ENCODE peak calls at places on chromosomes 12 and 14, in five cellular contexts. One of them, this sample, is unnamed.

GRCh38 chr12:82910246-82910893 is 223.7 kb downstream of the TMTC2 start:
- DNase-seq in DND-41: no peak
- DNase-seq in PC-3: no peak
- DNase-seq in Karpas-422: no peak
- DNase-seq in GM12878: no peak
- DNase-seq in this sample: no peak

GRCh38 chr12:102806592-102806991 is 110.5 kb downstream of the PAH start:
- DNase-seq in DND-41: no peak
- DNase-seq in PC-3: no peak
- DNase-seq in Karpas-422: no peak
- DNase-seq in GM12878: no peak
- DNase-seq in this sample: no peak

GRCh38 chr12:90520002-90520734 is 434.8 kb downstream of the CCER1 start:
- DNase-seq in DND-41: no peak
- DNase-seq in PC-3: no peak
- DNase-seq in Karpas-422: no peak
- DNase-seq in GM12878: no peak
- DNase-seq in this sample: no peak

GRCh38 chr12:6570264-6570887 is 2.3 kb upstream of the NOP2 start:
- DNase-seq in DND-41: peak; percentile 70
- DNase-seq in PC-3: peak; percentile 41
- DNase-seq in Karpas-422: peak; percentile 79
- DNase-seq in GM12878: no peak
- DNase-seq in this sample: peak; percentile 47

GRCh38 chr14:53190938-53191337 is 37.8 kb upstream of the DDHD1 start:
- DNase-seq in DND-41: no peak
- DNase-seq in PC-3: peak; percentile 39
- DNase-seq in Karpas-422: no peak
- DNase-seq in GM12878: no peak
- DNase-seq in this sample: no peak

GRCh38 chr14:24889843-24890242 is 160.1 kb downstream of the STXBP6 start:
- DNase-seq in DND-41: no peak
- DNase-seq in PC-3: no peak
- DNase-seq in Karpas-422: no peak
- DNase-seq in GM12878: no peak
- DNase-seq in this sample: no peak

GRCh38 chr12:96420255-96420930 is 20.2 kb upstream of the CDK17 start:
- DNase-seq in DND-41: no peak
- DNase-seq in PC-3: no peak
- DNase-seq in Karpas-422: no peak
- DNase-seq in GM12878: no peak
- DNase-seq in this sample: no peak

GRCh38 chr12:63306476-63306875 is 155.5 kb upstream of the AVPR1A start:
- DNase-seq in DND-41: no peak
- DNase-seq in PC-3: no peak
- DNase-seq in Karpas-422: no peak
- DNase-seq in GM12878: no peak
- DNase-seq in this sample: no peak

GRCh38 chr12:86523844-86524243 is 267.7 kb upstream of the MGAT4C start:
- DNase-seq in DND-41: no peak
- DNase-seq in PC-3: no peak
- DNase-seq in Karpas-422: no peak
- DNase-seq in GM12878: no peak
- DNase-seq in this sample: no peak

GRCh38 chr14:88063807-88064206 is 58.9 kb downstream of the GPR65 start:
- DNase-seq in DND-41: no peak
- DNase-seq in PC-3: no peak
- DNase-seq in Karpas-422: peak; percentile 61
- DNase-seq in GM12878: no peak
- DNase-seq in this sample: peak; percentile 6

GRCh38 chr14:75738192-75738591 is 77.1 kb downstream of the TTLL5 start:
- DNase-seq in DND-41: no peak
- DNase-seq in PC-3: no peak
- DNase-seq in Karpas-422: no peak
- DNase-seq in GM12878: no peak
- DNase-seq in this sample: no peak

DNA sequence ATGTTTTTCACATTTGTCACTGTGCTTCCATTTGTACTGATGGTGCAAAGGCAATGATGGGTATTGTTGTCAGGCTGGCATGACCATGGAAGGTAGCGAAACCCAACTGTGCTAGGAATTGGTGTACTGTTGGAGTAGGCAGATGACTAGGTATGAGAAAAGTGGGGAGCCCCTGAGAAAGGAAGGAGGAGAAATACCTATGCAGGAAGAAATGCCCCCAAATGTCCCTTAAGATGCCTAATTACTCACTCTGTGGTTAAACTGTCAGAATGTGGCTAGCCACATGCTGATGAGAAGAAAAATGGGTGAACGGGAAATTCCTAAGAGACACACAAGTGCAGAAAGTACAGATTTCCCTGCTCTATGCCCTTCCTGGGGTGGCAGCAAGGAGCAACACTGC is 339.1 kb downstream of the TMEM132D start:
- DNase-seq in DND-41: peak; percentile 75
- DNase-seq in PC-3: no peak
- DNase-seq in Karpas-422: no peak
- DNase-seq in GM12878: peak; percentile 63
- DNase-seq in this sample: no peak
- H2AFZ ChIP-seq in DND-41: peak overlapping the region; percentile 28
- H2AFZ ChIP-seq in PC-3: no peak overlapping the region
- H2AFZ ChIP-seq in Karpas-422: no peak overlapping the region
- H2AFZ ChIP-seq in GM12878: no peak overlapping the region
- H2AFZ ChIP-seq in this sample: no peak overlapping the region

DNA sequence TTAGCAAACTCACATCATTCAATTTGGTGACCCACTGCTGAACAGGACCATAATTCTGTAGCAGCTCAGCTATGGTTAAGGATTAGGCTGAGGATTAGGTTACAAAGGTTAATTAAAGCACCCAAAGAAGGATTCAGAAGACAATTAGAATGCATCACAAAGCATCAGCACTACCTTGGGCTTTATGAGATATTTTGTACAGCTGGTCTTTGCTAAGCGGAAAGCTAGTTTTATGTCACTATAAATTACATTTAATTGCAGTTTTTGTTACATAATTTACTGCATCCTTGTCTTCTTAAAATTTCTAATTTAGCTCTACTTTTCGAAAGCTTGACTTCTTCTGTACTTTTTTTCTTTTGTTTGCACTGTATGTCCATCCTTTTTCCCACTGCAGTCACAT is 711.5 kb downstream of the RPS29 start:
- DNase-seq in DND-41: no peak
- DNase-seq in PC-3: no peak
- DNase-seq in Karpas-422: no peak
- DNase-seq in GM12878: no peak
- DNase-seq in this sample: no peak
- H2AFZ ChIP-seq in DND-41: no peak overlapping the region
- H2AFZ ChIP-seq in PC-3: no peak overlapping the region
- H2AFZ ChIP-seq in Karpas-422: no peak overlapping the region
- H2AFZ ChIP-seq in GM12878: no peak overlapping the region
- H2AFZ ChIP-seq in this sample: no peak overlapping the region

DNA sequence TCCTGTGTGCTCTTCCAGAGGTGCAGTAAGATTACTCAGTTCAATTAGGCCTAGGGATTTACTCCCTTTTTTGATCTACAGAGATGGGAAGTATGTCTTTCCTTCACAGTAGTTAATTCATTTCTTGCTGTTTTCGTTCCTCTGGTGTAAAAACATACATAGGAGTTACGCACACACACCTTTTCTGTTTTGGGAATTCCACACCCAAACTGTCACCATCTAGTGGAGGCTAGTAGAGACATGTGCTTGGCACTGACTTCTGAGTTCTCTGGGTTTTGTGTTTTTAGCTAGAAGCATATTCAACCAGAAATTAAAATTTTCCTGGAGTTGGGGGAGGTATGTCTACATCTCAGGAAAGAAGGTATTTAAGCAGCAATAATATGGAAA is 1.4 kb downstream of the SUSD6 start:
- DNase-seq in DND-41: no peak
- DNase-seq in PC-3: peak; percentile 49
- DNase-seq in Karpas-422: no peak
- DNase-seq in GM12878: no peak
- DNase-seq in this sample: no peak
- H2AFZ ChIP-seq in DND-41: peak overlapping the region; percentile 57
- H2AFZ ChIP-seq in PC-3: peak overlapping the region; percentile 51
- H2AFZ ChIP-seq in Karpas-422: no peak overlapping the region
- H2AFZ ChIP-seq in GM12878: no peak overlapping the region
- H2AFZ ChIP-seq in this sample: peak overlapping the region; percentile 7

GRCh38 chr12:56862264-56862663 is 71.9 kb downstream of the SDR9C7 start:
- DNase-seq in DND-41: no peak
- DNase-seq in PC-3: no peak
- DNase-seq in Karpas-422: no peak
- DNase-seq in GM12878: no peak
- DNase-seq in this sample: no peak
- H2AFZ ChIP-seq in DND-41: no peak overlapping the region
- H2AFZ ChIP-seq in PC-3: no peak overlapping the region
- H2AFZ ChIP-seq in Karpas-422: no peak overlapping the region
- H2AFZ ChIP-seq in GM12878: no peak overlapping the region
- H2AFZ ChIP-seq in this sample: no peak overlapping the region

GRCh38 chr12:57216014-57216891 is at the start of gene NXPH4:
- DNase-seq in DND-41: no peak
- DNase-seq in PC-3: peak; percentile 40
- DNase-seq in Karpas-422: peak; percentile 80
- DNase-seq in GM12878: no peak
- DNase-seq in this sample: peak; percentile 72

GRCh38 chr12:57214398-57214781 is 2.2 kb upstream of the NXPH4 start:
- DNase-seq in DND-41: peak; percentile 78
- DNase-seq in PC-3: peak; percentile 72
- DNase-seq in Karpas-422: peak; percentile 89
- DNase-seq in GM12878: no peak
- DNase-seq in this sample: peak; percentile 81

GRCh38 chr12:57216931-57217871 is 607 bp downstream of the NXPH4 start:
- DNase-seq in DND-41: no peak
- DNase-seq in PC-3: peak; percentile 41
- DNase-seq in Karpas-422: no peak
- DNase-seq in GM12878: no peak
- DNase-seq in this sample: no peak

GRCh38 chr12:57215065-57215464 is 1.5 kb upstream of the NXPH4 start:
- DNase-seq in DND-41: no peak
- DNase-seq in PC-3: no peak
- DNase-seq in Karpas-422: no peak
- DNase-seq in GM12878: no peak
- DNase-seq in this sample: no peak

GRCh38 chr12:57215668-57216013 is 953 bp upstream of the NXPH4 start:
- DNase-seq in DND-41: no peak
- DNase-seq in PC-3: peak; percentile 34
- DNase-seq in Karpas-422: peak; percentile 67
- DNase-seq in GM12878: no peak
- DNase-seq in this sample: no peak
- H2AFZ ChIP-seq in DND-41: no peak overlapping the region
- H2AFZ ChIP-seq in PC-3: no peak overlapping the region
- H2AFZ ChIP-seq in Karpas-422: no peak overlapping the region
- H2AFZ ChIP-seq in GM12878: no peak overlapping the region
- H2AFZ ChIP-seq in this sample: no peak overlapping the region